ENCODE peak calls at places on chromosomes 1 and 21, in five cellular contexts. Q is astrocyte of the spinal cord, C is heart right ventricle, Y is dorsolateral prefrontal cortex, H is left lung. Z is an unnamed sample.

GRCh38 chr1:226646026-226646869 is 92.8 kb downstream of the ITPKB start:
- DNase-seq in Q (peak), C (no peak), H (no peak), Y (no peak), Z (peak)

GRCh38 chr1:225424562-225425210 is 3.2 kb downstream of the LBR start:
- DNase-seq in C (no peak), H (no peak), Q (peak), Y (no peak), Z (no peak)

GRCh38 chr1:40530735-40531380 is 579 bp upstream of the ZNF684 start:
- DNase-seq in C (no peak), Y (no peak), H (no peak), Q (no peak), Z (no peak)

GRCh38 chr1:236502972-236503639 is 20.7 kb upstream of the LGALS8 start:
- DNase-seq in H (peak), Q (peak), C (peak), Y (no peak), Z (peak)

GRCh38 chr1:223520200-223520599 is 127.0 kb downstream of the CCDC185 start:
- DNase-seq in Q (no peak), H (no peak), C (no peak), Y (no peak), Z (no peak)

GRCh38 chr21:37868896-37869295 is 47.4 kb downstream of the KCNJ6 start:
- DNase-seq in H (no peak), Q (no peak), Y (no peak), C (no peak), Z (no peak)

GRCh38 chr1:172893146-172893841 is 157.4 kb downstream of the TNFSF18 start:
- DNase-seq in Y (no peak), C (peak), H (no peak), Q (peak), Z (no peak)

GRCh38 chr1:116321766-116322175 is 51.3 kb upstream of the ATP1A1 start:
- DNase-seq in Q (no peak), C (no peak), Y (no peak), H (no peak), Z (no peak)

GRCh38 chr1:5763971-5764370 is 228.3 kb downstream of the NPHP4 start:
- DNase-seq in Y (no peak), Q (no peak), C (no peak), H (no peak), Z (no peak)

GRCh38 chr1:200980452-200980772 is 43.1 kb downstream of the KIF21B start:
- DNase-seq in C (no peak), Q (no peak), Y (no peak), H (no peak), Z (no peak)

GRCh38 chr1:163632269-163632668 is 310.5 kb downstream of the NUF2 start:
- DNase-seq in Y (no peak), H (no peak), Q (no peak), C (no peak), Z (no peak)

GRCh38 chr1:71222668-71223067 is 141.8 kb upstream of the ZRANB2 start:
- DNase-seq in Q (peak), Y (no peak), H (no peak), C (no peak), Z (no peak)

GRCh38 chr1:10508511-10508951 is 33.8 kb downstream of the PEX14 start:
- DNase-seq in C (no peak), Y (no peak), Q (peak), H (no peak), Z (no peak)

GRCh38 chr1:8397511-8397910 is 79.6 kb downstream of the SLC45A1 start:
- DNase-seq in Q (no peak), C (no peak), H (no peak), Y (no peak), Z (no peak)

GRCh38 chr21:38244885-38245869 is 11.6 kb upstream of the KCNJ15 start:
- DNase-seq in C (no peak), Q (peak), Y (no peak), H (no peak), Z (no peak)

GRCh38 chr1:50747394-50747793 is 212.7 kb downstream of the FAF1 start:
- DNase-seq in Y (no peak), H (no peak), C (no peak), Q (no peak), Z (no peak)

GRCh38 chr1:222404710-222405109 is 143.2 kb downstream of the HHIPL2 start:
- DNase-seq in C (no peak), H (no peak), Q (no peak), Y (no peak), Z (no peak)

GRCh38 chr1:228555074-228555989 is 68.2 kb downstream of the RNF187 start:
- DNase-seq in Q (no peak), C (no peak), Y (no peak), H (no peak), Z (no peak)

GRCh38 chr1:15489052-15489736 is 13.3 kb downstream of the CELA2B start:
- DNase-seq in H (no peak), Y (peak), C (no peak), Q (no peak), Z (no peak)

GRCh38 chr1:58652351-58653184 is 47.3 kb downstream of the MYSM1 start:
- DNase-seq in H (peak), Q (peak), Y (peak), C (peak), Z (peak)

GRCh38 chr21:33133912-33134311 is 64.0 kb downstream of the OLIG1 start:
- DNase-seq in Y (no peak), H (no peak), C (no peak), Q (no peak), Z (peak)

GRCh38 chr1:107748529-107748928 is 216.5 kb downstream of the VAV3 start:
- DNase-seq in H (no peak), Y (no peak), Q (peak), C (no peak), Z (no peak)

GRCh38 chr1:96596226-96596625 is 125.4 kb upstream of the PTBP2 start:
- DNase-seq in Q (peak), H (peak), Y (no peak), C (no peak), Z (no peak)

GRCh38 chr1:234592240-234592639 is 17.7 kb downstream of the IRF2BP2 start:
- DNase-seq in H (no peak), Y (no peak), C (no peak), Q (no peak), Z (no peak)

GRCh38 chr1:57007948-57008347 is 42.1 kb upstream of the C8B start:
- DNase-seq in C (no peak), Y (no peak), H (no peak), Q (no peak), Z (no peak)

GRCh38 chr1:3614755-3615742 is 3.7 kb upstream of the MEGF6 start:
- DNase-seq in Y (no peak), Q (peak), C (no peak), H (no peak), Z (no peak)

GRCh38 chr1:93810316-93810715 is 68.7 kb downstream of the DNTTIP2 start:
- DNase-seq in C (no peak), H (no peak), Q (no peak), Y (no peak), Z (no peak)

GRCh38 chr1:175481126-175482071 is 262.0 kb downstream of the TNR start:
- DNase-seq in Q (peak), H (no peak), C (no peak), Y (no peak), Z (no peak)

GRCh38 chr21:14453339-14453738 is 70.4 kb upstream of the HSPA13 start:
- DNase-seq in Q (no peak), C (no peak), H (no peak), Y (no peak), Z (no peak)

GRCh38 chr1:38858833-38859560 is 575 bp downstream of the RRAGC start:
- DNase-seq in C (peak), Q (peak), Y (peak), H (peak), Z (peak)

GRCh38 chr1:58819719-58820118 is 35.9 kb upstream of the JUN start:
- DNase-seq in Q (no peak), H (no peak), C (no peak), Y (no peak), Z (no peak)

GRCh38 chr1:226094451-226094850 is 31.9 kb downstream of the H3-3A start:
- DNase-seq in C (no peak), H (no peak), Q (no peak), Y (no peak), Z (no peak)

GRCh38 chr1:46096269-46097148 is 35.9 kb downstream of the PIK3R3 start:
- DNase-seq in C (no peak), Q (no peak), H (no peak), Y (no peak), Z (no peak)

GRCh38 chr1:101314244-101314643 is 77.4 kb downstream of the S1PR1 start:
- DNase-seq in C (no peak), H (no peak), Y (no peak), Q (peak), Z (no peak)

GRCh38 chr1:174217787-174218574 is 58.7 kb downstream of the RABGAP1L start:
- DNase-seq in C (no peak), Y (no peak), H (no peak), Q (peak), Z (no peak)

GRCh38 chr1:66940968-66941367 is 16.2 kb downstream of the MIER1 start:
- DNase-seq in C (no peak), Y (no peak), H (no peak), Q (peak), Z (no peak)

GRCh38 chr1:76083189-76083588 is 8.6 kb downstream of the ST6GALNAC3 start:
- DNase-seq in Q (no peak), Y (peak), C (no peak), H (no peak), Z (no peak)

GRCh38 chr21:37139902-37140301 is 66.8 kb downstream of the TTC3 start:
- DNase-seq in H (no peak), C (no peak), Q (peak), Y (no peak), Z (no peak)

GRCh38 chr1:106749491-106749890 is 307.0 kb upstream of the PRMT6 start:
- DNase-seq in Q (no peak), C (no peak), H (no peak), Y (no peak), Z (no peak)

GRCh38 chr1:13892141-13892670 is 192.2 kb downstream of the PRDM2 start:
- DNase-seq in Y (peak), H (no peak), C (no peak), Q (no peak), Z (no peak)
- H3K4me3 ChIP-seq in Y (peak), H (peak), C (no peak), Q (no peak), Z (peak)

GRCh38 chr21:42063578-42064521 is 7.3 kb upstream of the UMODL1 start:
- DNase-seq in Q (no peak), Y (no peak), C (no peak), H (peak), Z (peak)
- H3K4me3 ChIP-seq in Q (no peak), Y (peak), C (no peak), H (no peak), Z (no peak)

GRCh38 chr1:53575141-53575947 is 116.1 kb downstream of the DMRTB1 start:
- DNase-seq in H (no peak), Q (no peak), Y (no peak), C (no peak), Z (peak)
- H3K4me3 ChIP-seq in H (no peak), Q (no peak), Y (no peak), C (no peak), Z (no peak)

GRCh38 chr1:24186031-24186710 is 918 bp downstream of the IFNLR1 start:
- DNase-seq in Q (no peak), C (no peak), H (no peak), Y (no peak), Z (no peak)
- H3K4me3 ChIP-seq in Q (no peak), C (no peak), H (peak), Y (peak), Z (no peak)

DNA sequence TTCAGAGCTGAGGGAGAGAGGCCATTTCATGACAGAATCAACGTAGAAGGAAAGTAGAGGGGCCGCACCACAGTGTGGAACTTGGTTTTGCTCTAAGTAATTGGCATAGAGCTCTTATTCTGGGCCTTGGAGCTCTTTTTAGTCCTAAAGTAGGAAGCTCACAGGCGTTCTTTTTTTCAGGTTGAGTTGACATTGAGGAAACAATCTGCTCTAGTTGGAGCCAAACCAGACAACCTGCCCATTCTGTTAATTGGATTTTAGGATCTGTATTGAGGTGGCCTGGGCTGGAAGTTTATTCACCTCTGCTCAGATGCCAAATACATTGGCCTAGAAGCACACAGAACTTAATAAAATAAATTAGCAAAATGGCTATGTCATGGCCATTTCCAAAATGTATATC is 1093.9 kb downstream of the ADGRL2 start:
- DNase-seq in H (no peak), Y (no peak), Q (no peak), C (no peak), Z (no peak)
- H3K4me3 ChIP-seq in H (no peak), Y (no peak), Q (no peak), C (no peak), Z (no peak)

Z was measured in aorta.